ENCODE peak calls at places on chromosomes 3 and 15, in eight cellular contexts. C, B, R, J, L, H, T and E are unnamed samples. For H3K27me3, the result is how much of the 10 kb centered on the place peaks cover.

GRCh38 chr3:22990291-22991200 is 212.6 kb upstream of the UBE2E2 start:
- DNase-seq in C (no peak), J (no peak), T (no peak), H (no peak), L (no peak), R (no peak), B (no peak), E (no peak)

GRCh38 chr3:195271116-195271858 is at the start of gene XXYLT1:
- DNase-seq in B (peak), T (peak), C (peak), R (peak), J (peak), H (peak), L (peak), E (peak)

GRCh38 chr15:90558182-90558581 is 28.5 kb downstream of the CRTC3 start:
- DNase-seq in T (peak), B (peak), L (peak), H (peak), R (no peak), C (no peak), J (peak), E (no peak)

GRCh38 chr3:175526191-175526590 is 667.1 kb downstream of the NAALADL2 start:
- DNase-seq in B (no peak), R (no peak), L (peak), J (no peak), H (no peak), C (no peak), T (no peak), E (no peak)

GRCh38 chr3:189316296-189317019 is 144.7 kb downstream of the TPRG1 start:
- DNase-seq in J (no peak), L (no peak), T (peak), C (no peak), B (no peak), R (no peak), H (no peak), E (no peak)

GRCh38 chr3:170689218-170689874 is 103.5 kb upstream of the SLC7A14 start:
- DNase-seq in J (peak), T (no peak), B (peak), L (peak), H (no peak), C (peak), R (peak), E (peak)

GRCh38 chr3:139772539-139773500 is 95.0 kb upstream of the NMNAT3 start:
- DNase-seq in J (peak), C (no peak), L (peak), R (no peak), H (no peak), B (no peak), T (no peak), E (peak)

GRCh38 chr3:121126378-121127035 is 218.5 kb downstream of the STXBP5L start:
- DNase-seq in B (no peak), T (no peak), H (no peak), J (no peak), R (no peak), C (no peak), L (no peak), E (no peak)

GRCh38 chr3:38396239-38396638 is 49.7 kb downstream of the XYLB start:
- DNase-seq in H (no peak), L (no peak), C (no peak), B (no peak), R (no peak), J (no peak), T (no peak), E (no peak)

GRCh38 chr3:190261015-190261414 is 61.2 kb downstream of the CLDN1 start:
- DNase-seq in T (no peak), J (no peak), C (no peak), R (no peak), L (peak), B (no peak), H (no peak), E (no peak)

GRCh38 chr3:160174621-160175020 is 50.6 kb upstream of the C3orf80 start:
- DNase-seq in J (no peak), B (no peak), C (no peak), T (no peak), R (no peak), H (no peak), L (no peak), E (no peak)

GRCh38 chr3:153161714-153162512 is at the start of gene RAP2B:
- DNase-seq in J (peak), T (peak), H (peak), C (peak), L (peak), R (peak), B (peak), E (peak)

GRCh38 chr3:61985020-61985419 is 388.3 kb downstream of the FEZF2 start:
- DNase-seq in B (no peak), L (peak), T (no peak), C (no peak), H (no peak), R (no peak), J (peak), E (peak)

GRCh38 chr15:37059051-37059450 is 41.3 kb downstream of the MEIS2 start:
- DNase-seq in R (no peak), T (no peak), L (peak), B (no peak), C (no peak), H (no peak), J (peak), E (no peak)

GRCh38 chr3:65625310-65625709 is 413.4 kb downstream of the MAGI1 start:
- DNase-seq in T (no peak), L (no peak), J (no peak), R (no peak), B (no peak), C (no peak), H (no peak), E (no peak)

GRCh38 chr3:133522036-133522435 is 51.5 kb upstream of the CDV3 start:
- DNase-seq in H (no peak), B (no peak), T (no peak), R (no peak), J (no peak), L (no peak), C (no peak), E (no peak)

GRCh38 chr15:76058714-76059319 is 968 bp upstream of the TMEM266 start:
- DNase-seq in L (peak), H (no peak), T (no peak), R (no peak), C (no peak), B (peak), J (peak), E (peak)

GRCh38 chr3:117997201-117998049 is 1037.2 kb downstream of the IGSF11 start:
- DNase-seq in T (peak), L (peak), J (peak), H (peak), B (peak), C (peak), R (peak), E (peak)

GRCh38 chr15:96402403-96402802 is 71.9 kb downstream of the NR2F2 start:
- DNase-seq in B (no peak), R (no peak), H (no peak), T (no peak), L (no peak), C (no peak), J (no peak), E (no peak)

GRCh38 chr3:150760431-150761200 is 2.4 kb downstream of the SIAH2 start:
- DNase-seq in L (peak), T (no peak), B (no peak), J (no peak), H (no peak), C (no peak), R (no peak), E (no peak)

GRCh38 chr3:149646181-149646766 is 11.6 kb downstream of the WWTR1 start:
- DNase-seq in H (no peak), J (peak), L (no peak), T (no peak), R (no peak), B (no peak), C (no peak), E (peak)

GRCh38 chr3:17459470-17459993 is 282.9 kb downstream of the TBC1D5 start:
- DNase-seq in H (no peak), B (no peak), C (no peak), T (no peak), J (no peak), L (no peak), R (no peak), E (no peak)

GRCh38 chr3:100880845-100881244 is 112.4 kb downstream of the ABI3BP start:
- DNase-seq in C (no peak), L (no peak), B (no peak), T (no peak), H (no peak), R (no peak), J (peak), E (no peak)

DNA sequence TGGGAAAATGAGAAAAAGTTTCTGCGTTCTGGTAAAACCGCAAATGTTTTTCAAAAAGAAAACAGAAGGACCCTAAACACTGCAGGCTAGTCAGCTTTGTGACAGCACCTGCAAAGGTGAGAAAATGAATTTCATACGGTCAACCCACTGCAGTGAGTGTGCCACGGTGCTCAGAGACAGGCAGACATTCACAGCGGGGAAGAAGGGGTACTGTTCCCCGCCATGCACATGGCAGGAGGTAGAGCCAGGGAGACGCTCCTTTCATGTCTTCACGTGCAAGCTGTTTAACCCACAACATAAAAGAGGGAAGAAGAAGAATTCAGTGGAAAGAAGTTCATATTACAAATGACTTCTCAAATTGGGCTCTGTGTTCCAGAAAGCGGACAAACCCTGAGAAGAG is 109.5 kb downstream of the SEC22A start:
- DNase-seq in J (no peak), L (no peak), T (no peak), C (no peak), B (no peak), R (peak), H (no peak), E (no peak)
- H3K27me3 ChIP-seq in J (half or more), L (half or more), T (under half), C (under half), B (under half), R (under half), H (under half), E (under half)

DNA sequence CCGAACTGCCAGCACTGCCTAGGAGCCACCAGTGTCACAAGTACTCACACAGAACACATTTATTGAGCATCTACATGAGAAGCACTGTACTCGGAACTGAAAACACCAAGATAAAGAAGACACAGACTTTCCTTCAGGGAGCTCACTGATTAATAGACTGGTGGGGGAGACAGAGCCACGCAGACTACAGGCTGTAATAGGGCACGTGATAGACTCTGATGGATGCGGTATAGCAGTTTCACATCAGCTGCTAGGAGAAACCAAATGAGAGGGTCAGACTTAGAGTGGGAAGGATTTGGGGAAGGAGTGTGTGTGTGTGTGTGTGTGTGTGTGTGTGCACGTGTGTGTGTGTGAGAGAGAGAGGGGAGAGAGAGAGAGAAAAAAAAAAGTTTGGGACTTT is 12.1 kb downstream of the EPHB1 start:
- DNase-seq in B (no peak), H (no peak), C (no peak), L (no peak), J (no peak), T (no peak), R (no peak), E (no peak)
- H3K27me3 ChIP-seq in B (under half), H (under half), C (under half), L (under half), J (under half), T (under half), R (under half), E (under half)

GRCh38 chr15:52121896-52122295 is 9.3 kb upstream of the BCL2L10 start:
- DNase-seq in T (no peak), L (no peak), J (no peak), C (no peak), B (no peak), H (no peak), R (no peak), E (no peak)
- H3K27me3 ChIP-seq in T (under half), L (under half), J (under half), C (under half), B (under half), H (under half), R (under half), E (under half)

GRCh38 chr15:29535952-29536351 is 266.3 kb upstream of the NSMCE3 start:
- DNase-seq in B (no peak), H (no peak), L (no peak), C (no peak), T (no peak), R (no peak), J (no peak), E (no peak)
- H3K27me3 ChIP-seq in B (half or more), H (under half), L (under half), C (under half), T (under half), R (under half), J (under half), E (under half)

DNA sequence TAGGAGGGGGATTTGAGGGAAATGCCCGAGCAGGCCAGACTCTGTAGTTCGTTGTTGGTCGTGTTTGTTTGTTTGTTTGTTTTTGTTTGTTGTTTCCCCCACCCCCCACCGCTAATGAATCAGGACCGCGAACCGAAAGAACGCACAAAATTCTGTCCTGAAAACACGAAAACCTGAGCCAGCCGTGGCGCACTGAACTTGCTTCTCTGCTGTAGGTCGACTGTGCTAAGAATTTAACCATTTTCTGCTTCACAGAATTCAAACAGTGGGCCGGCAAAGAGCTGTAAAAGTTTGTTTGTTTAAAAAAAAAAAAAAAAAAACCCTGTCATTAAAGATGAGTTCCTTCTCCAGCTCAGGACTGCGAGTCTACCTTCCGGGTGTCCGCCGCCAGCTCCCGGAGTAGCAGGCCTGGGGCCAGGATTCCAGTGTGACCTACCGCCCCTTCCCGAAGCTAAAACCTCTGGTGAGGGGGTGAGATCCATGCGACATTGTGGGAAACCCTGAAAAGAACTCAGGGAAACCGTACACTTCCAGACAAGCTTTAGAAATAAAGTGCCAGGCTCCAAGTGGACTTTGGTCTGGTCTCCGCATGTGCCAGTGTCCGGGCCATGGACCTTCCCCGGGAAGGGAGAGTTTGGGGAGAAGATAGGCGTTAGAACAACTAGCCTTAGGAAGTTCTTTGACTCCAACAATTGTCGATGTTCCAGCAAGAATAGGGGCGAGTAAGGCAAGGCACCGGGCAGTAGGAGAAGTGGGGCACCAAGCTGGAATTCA is 12.0 kb downstream of the ZIC4 start:
- DNase-seq in J (peak), H (no peak), T (no peak), C (no peak), L (no peak), R (no peak), B (no peak), E (peak)
- H3K27me3 ChIP-seq in J (under half), H (under half), T (half or more), C (half or more), L (half or more), R (half or more), B (under half), E (under half)

DNA sequence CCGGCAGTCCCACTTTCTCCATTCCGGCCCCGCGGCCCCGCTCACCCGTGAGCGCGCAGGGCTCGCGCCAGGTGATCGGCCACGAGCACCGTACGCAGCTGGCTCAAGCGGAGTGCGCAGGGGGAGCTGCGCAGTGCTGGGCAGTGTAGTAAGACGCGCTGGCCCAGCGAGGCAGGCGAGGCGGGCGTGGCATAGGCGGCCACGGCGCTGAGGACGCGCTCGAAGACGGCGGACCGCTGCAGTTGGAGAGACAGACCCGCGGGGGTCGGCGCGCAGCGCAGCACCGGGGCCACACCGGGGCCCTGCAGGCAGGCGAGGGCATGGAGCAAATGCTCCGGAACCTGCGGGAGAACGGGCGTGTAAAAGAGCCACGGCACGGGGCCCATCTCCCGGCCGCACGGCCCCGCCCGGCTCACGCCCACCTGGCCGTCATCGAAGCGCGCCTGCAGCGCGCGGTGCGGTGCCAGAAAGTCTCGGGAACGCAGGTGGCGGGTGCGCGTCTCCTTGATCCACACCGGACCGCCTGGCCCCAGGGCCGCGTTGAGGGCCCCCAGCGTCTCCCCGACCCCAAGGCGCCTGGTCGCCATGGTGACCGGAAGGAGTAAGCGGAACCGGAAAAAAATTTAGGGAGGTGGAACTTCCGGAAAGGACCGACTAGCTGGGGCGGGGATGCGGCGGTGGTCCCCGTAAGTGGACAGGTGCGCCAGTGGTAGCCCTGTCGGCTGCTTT is at the start of gene DALRD3:
- DNase-seq in R (peak), J (peak), C (peak), B (peak), H (peak), T (peak), L (peak), E (peak)
- H3K27me3 ChIP-seq in R (under half), J (under half), C (under half), B (under half), H (under half), T (under half), L (under half), E (under half)

GRCh38 chr3:122916580-122916979 is 111.0 kb downstream of the SEMA5B start:
- DNase-seq in H (no peak), J (no peak), R (no peak), L (no peak), C (no peak), B (no peak), T (no peak), E (no peak)

GRCh38 chr3:122912772-122913538 is 114.6 kb downstream of the SEMA5B start:
- DNase-seq in R (no peak), H (no peak), L (no peak), J (no peak), T (no peak), B (no peak), C (no peak), E (no peak)

GRCh38 chr3:122916084-122916483 is 111.5 kb downstream of the SEMA5B start:
- DNase-seq in R (no peak), T (no peak), C (no peak), H (no peak), B (no peak), J (no peak), L (no peak), E (no peak)

GRCh38 chr3:122913539-122914100 is 113.9 kb downstream of the SEMA5B start:
- DNase-seq in R (no peak), T (no peak), L (no peak), H (no peak), J (no peak), B (no peak), C (no peak), E (no peak)

GRCh38 chr3:122915300-122916055 is 112.1 kb downstream of the SEMA5B start:
- DNase-seq in J (no peak), L (no peak), R (no peak), C (no peak), B (no peak), H (no peak), T (no peak), E (no peak)
- H3K27me3 ChIP-seq in J (under half), L (under half), R (under half), C (under half), B (under half), H (under half), T (under half), E (under half)

GRCh38 chr3:44906997-44907396 is 32.6 kb downstream of the TGM4 start:
- DNase-seq in L (no peak), H (no peak), T (no peak), J (peak), R (no peak), B (no peak), C (no peak), E (no peak)
- H3K27me3 ChIP-seq in L (under half), H (under half), T (under half), J (under half), R (under half), B (under half), C (under half), E (under half)

GRCh38 chr3:32154180-32154579 is 47.8 kb downstream of the GPD1L start:
- DNase-seq in J (peak), T (no peak), C (no peak), R (no peak), B (no peak), L (peak), H (no peak), E (no peak)
- H3K27me3 ChIP-seq in J (under half), T (under half), C (under half), R (under half), B (under half), L (under half), H (under half), E (under half)

DNA sequence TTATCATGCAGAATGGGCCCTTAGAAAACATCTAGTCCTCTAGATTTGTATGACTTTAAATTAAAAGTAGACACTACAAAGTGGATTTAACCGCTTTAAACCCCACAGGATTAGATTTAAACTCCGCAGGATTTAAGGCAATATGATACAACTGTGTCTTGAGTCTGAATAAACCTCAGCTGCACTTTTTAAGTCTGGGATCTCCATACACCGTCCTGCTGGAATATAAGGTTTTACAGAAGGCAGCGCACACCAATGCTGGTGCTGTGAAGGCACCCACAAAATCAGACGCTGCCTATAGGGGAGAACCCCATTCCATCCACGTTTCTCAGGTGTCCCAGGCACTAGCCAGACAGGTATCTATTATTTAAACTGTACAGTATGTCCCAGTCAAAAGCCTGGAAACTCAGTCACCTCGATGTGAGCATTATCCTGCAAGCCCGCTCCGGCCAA is 832 bp downstream of the ANO10 start:
- DNase-seq in H (no peak), C (no peak), B (peak), L (peak), J (peak), R (no peak), T (no peak), E (no peak)
- H3K27me3 ChIP-seq in H (under half), C (under half), B (under half), L (under half), J (under half), R (under half), T (under half), E (under half)